ENCODE peak calls at places on chromosome 19, in ten cellular contexts. A is lung, J is activated T-cell treated with anti-CD3 and anti-CD28 coated beads for 1 hour, W is NCI-H460, X is mucosa of gallbladder, Q is neural progenitor cell, Y is HEK293T, I is mucosa of descending colon, B is NCI-H1092, N is mesendoderm. P is an unnamed sample.

GRCh38 chr19:10100163-10100785 is 2.2 kb downstream of the ANGPTL6 start:
- DNase-seq in A (no peak), J (no peak), W (no peak), X (no peak), Q (no peak), Y (no peak), I (no peak), B (no peak), N (no peak), P (no peak)

GRCh38 chr19:48614436-48615144 is at the start of gene FAM83E:
- DNase-seq in A (peak), J (no peak), W (no peak), X (peak), Q (peak), Y (peak), I (peak), B (no peak), N (peak), P (peak)

GRCh38 chr19:29665826-29666633 is 769 bp downstream of the PLEKHF1 start:
- DNase-seq in A (no peak), J (no peak), W (no peak), X (peak), Q (peak), Y (no peak), I (peak), B (no peak), N (peak), P (no peak)

GRCh38 chr19:5352229-5352763 is 11.7 kb upstream of the PTPRS start:
- DNase-seq in A (no peak), J (no peak), W (no peak), X (no peak), Q (peak), Y (peak), I (no peak), B (no peak), N (peak), P (no peak)

GRCh38 chr19:27972291-27973040 is 1240.5 kb downstream of the UQCRFS1 start:
- DNase-seq in A (no peak), J (no peak), W (no peak), X (peak), Q (no peak), Y (no peak), I (no peak), B (no peak), N (peak), P (no peak)

GRCh38 chr19:10189631-10190425 is 4.9 kb downstream of the DNMT1 start:
- DNase-seq in A (no peak), J (no peak), W (no peak), X (no peak), Q (no peak), Y (no peak), I (no peak), B (no peak), N (no peak), P (no peak)

GRCh38 chr19:35119091-35119490 is 3.5 kb downstream of the FXYD3 start:
- DNase-seq in A (no peak), J (no peak), W (no peak), X (no peak), Q (no peak), Y (no peak), I (no peak), B (no peak), N (no peak), P (no peak)

GRCh38 chr19:23597661-23598060 is 89.4 kb downstream of the ZNF675 start:
- DNase-seq in A (no peak), J (no peak), W (no peak), X (no peak), Q (no peak), Y (no peak), I (no peak), B (no peak), N (no peak), P (no peak)

GRCh38 chr19:45340232-45340898 is at the start of gene KLC3:
- DNase-seq in A (no peak), J (peak), W (no peak), X (peak), Q (peak), Y (peak), I (peak), B (no peak), N (peak), P (no peak)

GRCh38 chr19:49555600-49556411 is 24.6 kb downstream of the NOSIP start:
- DNase-seq in A (peak), J (peak), W (peak), X (peak), Q (peak), Y (peak), I (peak), B (no peak), N (peak), P (peak)

GRCh38 chr19:50663280-50663790 is 14.1 kb downstream of the C19orf81 start:
- DNase-seq in A (no peak), J (no peak), W (no peak), X (no peak), Q (no peak), Y (no peak), I (no peak), B (no peak), N (no peak), P (no peak)

GRCh38 chr19:17633700-17634099 is 54.5 kb downstream of the UNC13A start:
- DNase-seq in A (no peak), J (no peak), W (no peak), X (no peak), Q (no peak), Y (no peak), I (no peak), B (no peak), N (no peak), P (no peak)

GRCh38 chr19:53961523-53962345 is 1.0 kb upstream of the CACNG8 start:
- DNase-seq in A (no peak), J (no peak), W (no peak), X (no peak), Q (peak), Y (peak), I (no peak), B (no peak), N (peak), P (no peak)

GRCh38 chr19:10510301-10510802 is 6.9 kb downstream of the S1PR5 start:
- DNase-seq in A (no peak), J (peak), W (no peak), X (no peak), Q (peak), Y (peak), I (no peak), B (no peak), N (peak), P (no peak)

GRCh38 chr19:33621811-33622504 is at the start of gene CHST8:
- DNase-seq in A (no peak), J (no peak), W (peak), X (peak), Q (peak), Y (peak), I (no peak), B (peak), N (peak), P (no peak)

GRCh38 chr19:7870571-7871279 is 3.5 kb downstream of the PRR36 start:
- DNase-seq in A (peak), J (no peak), W (peak), X (no peak), Q (peak), Y (peak), I (peak), B (no peak), N (peak), P (peak)

GRCh38 chr19:31938675-31939074 is 406.7 kb upstream of the ZNF507 start:
- DNase-seq in A (no peak), J (no peak), W (no peak), X (no peak), Q (no peak), Y (no peak), I (no peak), B (no peak), N (no peak), P (no peak)

GRCh38 chr19:11242864-11243797 is 3.7 kb downstream of the ANGPTL8 start:
- DNase-seq in A (peak), J (peak), W (peak), X (peak), Q (peak), Y (peak), I (peak), B (peak), N (peak), P (peak)

GRCh38 chr19:47005873-47006272 is 13.8 kb upstream of the NPAS1 start:
- DNase-seq in A (no peak), J (no peak), W (no peak), X (peak), Q (no peak), Y (no peak), I (no peak), B (no peak), N (peak), P (no peak)

GRCh38 chr19:44839272-44839671 is 6.8 kb upstream of the NECTIN2 start:
- DNase-seq in A (no peak), J (no peak), W (no peak), X (no peak), Q (no peak), Y (no peak), I (no peak), B (no peak), N (peak), P (no peak)

GRCh38 chr19:30371960-30372824 is at the start of gene ZNF536:
- DNase-seq in A (no peak), J (no peak), W (no peak), X (no peak), Q (peak), Y (no peak), I (no peak), B (no peak), N (no peak), P (no peak)

GRCh38 chr19:28705008-28705407 is 507.9 kb downstream of the UQCRFS1 start:
- DNase-seq in A (no peak), J (no peak), W (no peak), X (no peak), Q (peak), Y (no peak), I (no peak), B (no peak), N (peak), P (no peak)

GRCh38 chr19:19296953-19297689 is 23.2 kb downstream of the SUGP1 start:
- DNase-seq in A (no peak), J (no peak), W (no peak), X (no peak), Q (no peak), Y (no peak), I (no peak), B (no peak), N (no peak), P (no peak)

GRCh38 chr19:42652021-42652420 is 57.3 kb upstream of the CEACAM8 start:
- DNase-seq in A (no peak), J (no peak), W (no peak), X (no peak), Q (no peak), Y (no peak), I (no peak), B (no peak), N (no peak), P (no peak)

GRCh38 chr19:56217039-56217949 is 15.2 kb downstream of the ZSCAN5C start:
- DNase-seq in A (no peak), J (no peak), W (no peak), X (no peak), Q (peak), Y (no peak), I (no peak), B (no peak), N (peak), P (peak)

GRCh38 chr19:38290631-38291147 is 13.4 kb upstream of the C19orf33 start:
- DNase-seq in A (peak), J (no peak), W (no peak), X (peak), Q (no peak), Y (no peak), I (no peak), B (no peak), N (no peak), P (peak)

GRCh38 chr19:17902701-17903100 is 30.1 kb upstream of the CCDC124 start:
- DNase-seq in A (no peak), J (no peak), W (no peak), X (no peak), Q (no peak), Y (no peak), I (no peak), B (no peak), N (no peak), P (no peak)

GRCh38 chr19:33785795-33786194 is 10.9 kb upstream of the KCTD15 start:
- DNase-seq in A (no peak), J (no peak), W (no peak), X (no peak), Q (no peak), Y (no peak), I (no peak), B (no peak), N (no peak), P (no peak)

GRCh38 chr19:7182489-7182888 is 111.7 kb downstream of the INSR start:
- DNase-seq in A (no peak), J (no peak), W (no peak), X (no peak), Q (no peak), Y (no peak), I (no peak), B (no peak), N (no peak), P (no peak)

GRCh38 chr19:5354403-5354802 is 13.8 kb upstream of the PTPRS start:
- DNase-seq in A (no peak), J (no peak), W (no peak), X (no peak), Q (peak), Y (peak), I (no peak), B (no peak), N (peak), P (no peak)

GRCh38 chr19:14467816-14468215 is 7.3 kb downstream of the PTGER1 start:
- DNase-seq in A (no peak), J (no peak), W (no peak), X (no peak), Q (no peak), Y (no peak), I (no peak), B (no peak), N (peak), P (no peak)

GRCh38 chr19:37975596-37976515 is 68.8 kb downstream of the SIPA1L3 start:
- DNase-seq in A (no peak), J (no peak), W (no peak), X (no peak), Q (no peak), Y (no peak), I (no peak), B (no peak), N (no peak), P (no peak)

GRCh38 chr19:16143399-16144215 is at the start of gene HSH2D:
- DNase-seq in A (peak), J (peak), W (no peak), X (peak), Q (no peak), Y (no peak), I (peak), B (no peak), N (peak), P (peak)